ENCODE peak calls at places on chromosomes 1 and 21, in five cellular contexts. One of them, this sample, is unnamed.

GRCh38 chr1:111620412-111620971 is 903 bp downstream of the RAP1A start:
- DNase-seq in lower lobe of right lung: no peak
- DNase-seq in right lobe of liver: no peak
- DNase-seq in fibroblast of mammary gland: peak; percentile 19
- DNase-seq in ovary: no peak
- DNase-seq in this sample: no peak

GRCh38 chr1:162397039-162397448 is 14.9 kb downstream of the SH2D1B start:
- DNase-seq in lower lobe of right lung: no peak
- DNase-seq in right lobe of liver: no peak
- DNase-seq in fibroblast of mammary gland: peak; percentile 89
- DNase-seq in ovary: no peak
- DNase-seq in this sample: no peak

GRCh38 chr1:15305366-15305765 is 58.3 kb downstream of the FHAD1 start:
- DNase-seq in lower lobe of right lung: no peak
- DNase-seq in right lobe of liver: no peak
- DNase-seq in fibroblast of mammary gland: peak; percentile 68
- DNase-seq in ovary: no peak
- DNase-seq in this sample: no peak

GRCh38 chr1:118217073-118217620 is 32.1 kb upstream of the SPAG17 start:
- DNase-seq in lower lobe of right lung: no peak
- DNase-seq in right lobe of liver: no peak
- DNase-seq in fibroblast of mammary gland: no peak
- DNase-seq in ovary: no peak
- DNase-seq in this sample: no peak

GRCh38 chr1:52672946-52673345 is 25.2 kb downstream of the COA7 start:
- DNase-seq in lower lobe of right lung: no peak
- DNase-seq in right lobe of liver: no peak
- DNase-seq in fibroblast of mammary gland: no peak
- DNase-seq in ovary: no peak
- DNase-seq in this sample: no peak

GRCh38 chr1:39089811-39090519 is 63.8 kb downstream of the NDUFS5 start:
- DNase-seq in lower lobe of right lung: no peak
- DNase-seq in right lobe of liver: no peak
- DNase-seq in fibroblast of mammary gland: peak; percentile 23
- DNase-seq in ovary: no peak
- DNase-seq in this sample: no peak

GRCh38 chr1:59375321-59376220 is 78.7 kb downstream of the FGGY start:
- DNase-seq in lower lobe of right lung: no peak
- DNase-seq in right lobe of liver: no peak
- DNase-seq in fibroblast of mammary gland: peak; percentile 99
- DNase-seq in ovary: no peak
- DNase-seq in this sample: no peak

GRCh38 chr1:211589782-211590721 is 11.1 kb upstream of the SLC30A1 start:
- DNase-seq in lower lobe of right lung: peak; percentile 90
- DNase-seq in right lobe of liver: peak; percentile 65
- DNase-seq in fibroblast of mammary gland: peak; percentile 86
- DNase-seq in ovary: peak; percentile 51
- DNase-seq in this sample: no peak

GRCh38 chr1:54996869-54997710 is 1.6 kb upstream of the BSND start:
- DNase-seq in lower lobe of right lung: no peak
- DNase-seq in right lobe of liver: no peak
- DNase-seq in fibroblast of mammary gland: no peak
- DNase-seq in ovary: no peak
- DNase-seq in this sample: no peak

GRCh38 chr1:151711044-151711800 is 5.4 kb downstream of the CELF3 start:
- DNase-seq in lower lobe of right lung: no peak
- DNase-seq in right lobe of liver: no peak
- DNase-seq in fibroblast of mammary gland: no peak
- DNase-seq in ovary: no peak
- DNase-seq in this sample: no peak

GRCh38 chr1:208029381-208030319 is 118.7 kb upstream of the CD34 start:
- DNase-seq in lower lobe of right lung: no peak
- DNase-seq in right lobe of liver: no peak
- DNase-seq in fibroblast of mammary gland: peak; percentile 77
- DNase-seq in ovary: peak; percentile 38
- DNase-seq in this sample: peak; percentile 84

GRCh38 chr21:43718872-43719747 is at the start of gene PDXK:
- DNase-seq in lower lobe of right lung: peak; percentile 91
- DNase-seq in right lobe of liver: peak; percentile 93
- DNase-seq in fibroblast of mammary gland: peak; percentile 64
- DNase-seq in ovary: peak; percentile 81
- DNase-seq in this sample: no peak

GRCh38 chr1:4756184-4756504 is 101.7 kb downstream of the AJAP1 start:
- DNase-seq in lower lobe of right lung: no peak
- DNase-seq in right lobe of liver: no peak
- DNase-seq in fibroblast of mammary gland: no peak
- DNase-seq in ovary: no peak
- DNase-seq in this sample: no peak

GRCh38 chr1:5856246-5856815 is 135.9 kb downstream of the NPHP4 start:
- DNase-seq in lower lobe of right lung: no peak
- DNase-seq in right lobe of liver: no peak
- DNase-seq in fibroblast of mammary gland: no peak
- DNase-seq in ovary: no peak
- DNase-seq in this sample: no peak

GRCh38 chr1:189315035-189315927 is 1162.4 kb downstream of the BRINP3 start:
- DNase-seq in lower lobe of right lung: no peak
- DNase-seq in right lobe of liver: no peak
- DNase-seq in fibroblast of mammary gland: no peak
- DNase-seq in ovary: no peak
- DNase-seq in this sample: no peak

GRCh38 chr1:180156631-180157091 is 2.0 kb downstream of the QSOX1 start:
- DNase-seq in lower lobe of right lung: no peak
- DNase-seq in right lobe of liver: no peak
- DNase-seq in fibroblast of mammary gland: peak; percentile 68
- DNase-seq in ovary: no peak
- DNase-seq in this sample: no peak

GRCh38 chr1:4468386-4468785 is 186.0 kb upstream of the AJAP1 start:
- DNase-seq in lower lobe of right lung: no peak
- DNase-seq in right lobe of liver: no peak
- DNase-seq in fibroblast of mammary gland: no peak
- DNase-seq in ovary: no peak
- DNase-seq in this sample: no peak

GRCh38 chr1:206958154-206958553 is 11.9 kb upstream of the PIGR start:
- DNase-seq in lower lobe of right lung: no peak
- DNase-seq in right lobe of liver: no peak
- DNase-seq in fibroblast of mammary gland: no peak
- DNase-seq in ovary: no peak
- DNase-seq in this sample: no peak

GRCh38 chr1:228765543-228765942 is 30.3 kb downstream of the RHOU start:
- DNase-seq in lower lobe of right lung: no peak
- DNase-seq in right lobe of liver: no peak
- DNase-seq in fibroblast of mammary gland: no peak
- DNase-seq in ovary: no peak
- DNase-seq in this sample: no peak

GRCh38 chr1:207021139-207021861 is 11.3 kb downstream of the C1orf116 start:
- DNase-seq in lower lobe of right lung: no peak
- DNase-seq in right lobe of liver: no peak
- DNase-seq in fibroblast of mammary gland: no peak
- DNase-seq in ovary: no peak
- DNase-seq in this sample: no peak

GRCh38 chr1:47866631-47867446 is 130.3 kb downstream of the TRABD2B start:
- DNase-seq in lower lobe of right lung: no peak
- DNase-seq in right lobe of liver: no peak
- DNase-seq in fibroblast of mammary gland: no peak
- DNase-seq in ovary: no peak
- DNase-seq in this sample: no peak

GRCh38 chr1:30318413-30318812 is 405.0 kb downstream of the MATN1 start:
- DNase-seq in lower lobe of right lung: no peak
- DNase-seq in right lobe of liver: no peak
- DNase-seq in fibroblast of mammary gland: no peak
- DNase-seq in ovary: no peak
- DNase-seq in this sample: no peak

GRCh38 chr1:59827055-59827643 is 12.4 kb downstream of the HOOK1 start:
- DNase-seq in lower lobe of right lung: no peak
- DNase-seq in right lobe of liver: no peak
- DNase-seq in fibroblast of mammary gland: no peak
- DNase-seq in ovary: no peak
- DNase-seq in this sample: no peak

GRCh38 chr1:80417651-80418050 is 1383.1 kb upstream of the ADGRL2 start:
- DNase-seq in lower lobe of right lung: no peak
- DNase-seq in right lobe of liver: no peak
- DNase-seq in fibroblast of mammary gland: peak; percentile 56
- DNase-seq in ovary: no peak
- DNase-seq in this sample: no peak

GRCh38 chr1:185960377-185961151 is 226.4 kb downstream of the HMCN1 start:
- DNase-seq in lower lobe of right lung: no peak
- DNase-seq in right lobe of liver: no peak
- DNase-seq in fibroblast of mammary gland: peak; percentile 81
- DNase-seq in ovary: no peak
- DNase-seq in this sample: no peak

DNA sequence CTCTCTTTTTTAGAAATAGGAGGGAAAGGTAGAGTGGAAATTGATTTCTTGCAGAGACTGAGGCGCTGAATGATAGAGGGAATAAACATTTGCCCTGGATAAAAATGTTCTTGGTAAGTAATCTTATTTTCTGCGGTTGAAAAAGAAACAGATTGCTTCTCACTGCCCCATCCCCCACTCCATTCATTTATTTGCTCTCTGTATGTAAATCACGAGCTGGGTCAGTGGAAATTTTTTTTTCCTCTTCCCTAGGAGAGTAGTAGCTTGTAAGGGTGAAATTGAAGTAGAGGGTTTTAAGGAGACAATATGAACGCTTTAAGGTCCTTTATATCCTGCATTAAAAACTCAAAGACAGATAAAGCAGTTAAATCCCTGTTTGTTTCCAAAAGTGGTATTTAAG is 1.4 kb upstream of the BRINP3 start:
- DNase-seq in lower lobe of right lung: no peak
- DNase-seq in right lobe of liver: no peak
- DNase-seq in fibroblast of mammary gland: no peak
- DNase-seq in ovary: no peak
- DNase-seq in this sample: no peak
- H3K4me3 ChIP-seq in lower lobe of right lung: peak overlapping the region; percentile 37
- H3K4me3 ChIP-seq in right lobe of liver: no peak overlapping the region
- H3K4me3 ChIP-seq in fibroblast of mammary gland: no peak overlapping the region
- H3K4me3 ChIP-seq in ovary: peak overlapping the region; percentile 19
- H3K4me3 ChIP-seq in this sample: peak overlapping the region; percentile 63

DNA sequence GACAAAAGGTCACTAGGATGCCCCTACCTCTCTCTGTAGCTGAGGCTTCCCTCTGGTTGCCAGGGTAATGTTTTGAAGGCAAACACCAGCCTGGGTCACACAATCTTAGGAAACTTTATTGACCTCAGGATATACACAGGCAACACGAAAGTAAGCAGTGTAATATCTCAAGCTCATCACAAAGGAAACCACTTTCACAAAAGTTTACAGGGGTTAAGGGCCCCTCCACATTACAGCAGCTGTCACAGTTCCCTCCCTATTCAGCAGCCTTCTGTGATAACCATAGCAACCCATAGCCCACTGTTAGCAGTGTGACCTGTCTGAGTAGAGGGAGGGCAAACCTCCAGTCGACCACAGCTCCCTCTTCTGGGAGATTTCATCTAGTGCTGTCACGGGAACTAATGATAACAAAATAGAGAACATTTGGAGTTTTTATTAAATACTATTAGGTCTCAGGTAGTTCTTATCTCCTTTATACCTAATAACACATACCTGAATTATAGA is 149.8 kb downstream of the PTPRC start:
- DNase-seq in lower lobe of right lung: peak; percentile 32
- DNase-seq in right lobe of liver: no peak
- DNase-seq in fibroblast of mammary gland: peak; percentile 18
- DNase-seq in ovary: no peak
- DNase-seq in this sample: no peak
- TF ChIP-seq CTCF in lower lobe of right lung: peak; percentile 22
- TF ChIP-seq CTCF in right lobe of liver: peak; percentile 8
- TF ChIP-seq CTCF in fibroblast of mammary gland: peak; percentile 21
- TF ChIP-seq CTCF in ovary: no peak
- TF ChIP-seq CTCF in this sample: no peak

GRCh38 chr1:2233997-2234761 is 6.1 kb downstream of the SKI start:
- DNase-seq in lower lobe of right lung: peak; percentile 97
- DNase-seq in right lobe of liver: peak; percentile 92
- DNase-seq in fibroblast of mammary gland: peak; percentile 96
- DNase-seq in ovary: peak; percentile 87
- DNase-seq in this sample: peak; percentile 97

GRCh38 chr1:2233468-2233867 is 5.3 kb downstream of the SKI start:
- DNase-seq in lower lobe of right lung: no peak
- DNase-seq in right lobe of liver: no peak
- DNase-seq in fibroblast of mammary gland: no peak
- DNase-seq in ovary: no peak
- DNase-seq in this sample: peak; percentile 75

GRCh38 chr1:2232916-2233438 is 4.9 kb downstream of the SKI start:
- DNase-seq in lower lobe of right lung: no peak
- DNase-seq in right lobe of liver: no peak
- DNase-seq in fibroblast of mammary gland: no peak
- DNase-seq in ovary: no peak
- DNase-seq in this sample: peak; percentile 77

GRCh38 chr1:2235300-2235998 is 7.3 kb downstream of the SKI start:
- DNase-seq in lower lobe of right lung: no peak
- DNase-seq in right lobe of liver: no peak
- DNase-seq in fibroblast of mammary gland: no peak
- DNase-seq in ovary: no peak
- DNase-seq in this sample: peak; percentile 72

GRCh38 chr1:2234762-2235113 is 6.6 kb downstream of the SKI start:
- DNase-seq in lower lobe of right lung: peak; percentile 69
- DNase-seq in right lobe of liver: peak; percentile 58
- DNase-seq in fibroblast of mammary gland: no peak
- DNase-seq in ovary: no peak
- DNase-seq in this sample: peak; percentile 81
- H3K4me3 ChIP-seq in lower lobe of right lung: peak overlapping the region; percentile 64
- H3K4me3 ChIP-seq in right lobe of liver: peak overlapping the region; percentile 4
- H3K4me3 ChIP-seq in fibroblast of mammary gland: peak overlapping the region; percentile 4
- H3K4me3 ChIP-seq in ovary: no peak overlapping the region
- H3K4me3 ChIP-seq in this sample: peak overlapping the region; percentile 96

GRCh38 chr21:36087362-36088138 is 17.7 kb downstream of the CBR1 start:
- DNase-seq in lower lobe of right lung: no peak
- DNase-seq in right lobe of liver: no peak
- DNase-seq in fibroblast of mammary gland: no peak
- DNase-seq in ovary: no peak
- DNase-seq in this sample: no peak
- TF ChIP-seq CTCF in lower lobe of right lung: no peak
- TF ChIP-seq CTCF in right lobe of liver: no peak
- TF ChIP-seq CTCF in fibroblast of mammary gland: no peak
- TF ChIP-seq CTCF in ovary: no peak
- TF ChIP-seq CTCF in this sample: no peak

GRCh38 chr1:150613061-150613920 is 16.1 kb downstream of the ENSA start:
- DNase-seq in lower lobe of right lung: no peak
- DNase-seq in right lobe of liver: no peak
- DNase-seq in fibroblast of mammary gland: peak; percentile 99
- DNase-seq in ovary: no peak
- DNase-seq in this sample: no peak
- H3K4me3 ChIP-seq in lower lobe of right lung: peak overlapping the region; percentile 27
- H3K4me3 ChIP-seq in right lobe of liver: no peak overlapping the region
- H3K4me3 ChIP-seq in fibroblast of mammary gland: peak overlapping the region; percentile 6
- H3K4me3 ChIP-seq in ovary: no peak overlapping the region
- H3K4me3 ChIP-seq in this sample: peak overlapping the region; percentile 13

DNA sequence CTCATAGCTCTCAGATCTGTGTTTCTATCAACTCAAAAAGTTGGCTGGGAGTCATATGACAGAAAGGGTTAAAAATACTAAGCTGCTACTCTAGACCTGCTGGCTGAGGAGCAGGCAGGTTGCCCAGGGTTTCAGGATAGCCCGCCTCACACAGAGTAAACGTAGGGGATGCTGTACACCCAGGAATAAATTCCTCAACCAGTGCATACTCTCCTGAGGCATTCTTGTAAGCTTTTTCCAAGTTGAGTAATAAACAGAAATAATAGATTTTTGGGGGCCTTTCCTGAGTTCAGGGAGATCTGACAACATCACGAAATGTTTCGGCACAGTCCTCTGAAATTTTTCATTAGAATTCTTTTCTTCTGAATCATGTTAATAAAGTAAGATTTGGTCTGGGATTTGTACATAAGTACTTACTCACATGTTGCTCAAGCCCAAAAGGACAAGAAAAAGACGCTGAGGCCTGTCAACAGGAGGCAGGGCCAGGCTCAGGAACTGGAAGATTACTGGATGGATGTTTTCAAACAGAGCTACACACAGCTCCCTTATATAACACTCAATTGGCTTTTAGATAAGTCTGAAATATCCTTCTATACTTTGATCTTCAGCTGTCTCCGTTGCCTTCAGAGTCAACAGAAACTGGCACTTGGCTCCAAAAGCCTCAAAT is 41.0 kb downstream of the TGFBR3 start:
- DNase-seq in lower lobe of right lung: no peak
- DNase-seq in right lobe of liver: no peak
- DNase-seq in fibroblast of mammary gland: peak; percentile 98
- DNase-seq in ovary: peak; percentile 58
- DNase-seq in this sample: peak; percentile 85
- TF ChIP-seq CTCF in lower lobe of right lung: no peak
- TF ChIP-seq CTCF in right lobe of liver: no peak
- TF ChIP-seq CTCF in fibroblast of mammary gland: no peak
- TF ChIP-seq CTCF in ovary: no peak
- TF ChIP-seq CTCF in this sample: no peak

This sample was measured in coronary artery.